ENCODE peak calls at places on chromosomes 6 and 20, in six cellular contexts. Q is A549, J is sigmoid colon, K is K562, R is transverse colon, E is upper lobe of left lung. S is an unnamed sample.

GRCh38 chr6:139124887-139125672 is 9.8 kb upstream of the HECA start:
- DNase-seq in Q (peak; percentile 9), J (peak; percentile 72), K (peak; percentile 36), R (peak; percentile 82), E (no peak), S (peak; percentile 69)

GRCh38 chr6:49366539-49366938 is 96.5 kb downstream of the MMUT start:
- DNase-seq in Q (no peak), J (no peak), K (no peak), R (no peak), E (no peak), S (no peak)

GRCh38 chr6:13357551-13358075 is 29.3 kb upstream of the TBC1D7 start:
- DNase-seq in Q (no peak), J (no peak), K (no peak), R (no peak), E (peak; percentile 56), S (no peak)

GRCh38 chr20:11676618-11677289 is 240.9 kb upstream of the BTBD3 start:
- DNase-seq in Q (peak; percentile 68), J (no peak), K (peak; percentile 25), R (peak; percentile 46), E (no peak), S (no peak)

GRCh38 chr20:21623074-21623780 is 82.2 kb upstream of the PAX1 start:
- DNase-seq in Q (no peak), J (no peak), K (no peak), R (no peak), E (no peak), S (no peak)

GRCh38 chr6:81487489-81487888 is 265.0 kb downstream of the TENT5A start:
- DNase-seq in Q (no peak), J (peak; percentile 63), K (peak; percentile 7), R (peak; percentile 14), E (no peak), S (peak; percentile 46)

GRCh38 chr20:16747291-16747811 is 807 bp upstream of the OTOR start:
- DNase-seq in Q (no peak), J (no peak), K (no peak), R (no peak), E (no peak), S (peak; percentile 31)

GRCh38 chr6:15744824-15745402 is 82.1 kb upstream of the DTNBP1 start:
- DNase-seq in Q (no peak), J (no peak), K (no peak), R (no peak), E (no peak), S (no peak)

GRCh38 chr6:30770164-30770563 is 25.8 kb upstream of the IER3 start:
- DNase-seq in Q (no peak), J (no peak), K (no peak), R (no peak), E (no peak), S (no peak)

GRCh38 chr20:32483351-32484220 is 101.5 kb downstream of the NOL4L start:
- DNase-seq in Q (peak; percentile 55), J (peak; percentile 86), K (no peak), R (peak; percentile 87), E (peak; percentile 95), S (peak; percentile 84)

GRCh38 chr20:9838378-9839295 is at the start of gene PAK5:
- DNase-seq in Q (peak; percentile 56), J (no peak), K (no peak), R (no peak), E (peak; percentile 82), S (peak; percentile 79)

GRCh38 chr6:8192067-8192466 is 89.7 kb upstream of the EEF1E1 start:
- DNase-seq in Q (no peak), J (no peak), K (no peak), R (no peak), E (no peak), S (no peak)

GRCh38 chr20:20412750-20413149 is 44.8 kb downstream of the INSM1 start:
- DNase-seq in Q (no peak), J (no peak), K (no peak), R (no peak), E (no peak), S (no peak)

GRCh38 chr6:113082691-113083090 is 735.6 kb downstream of the RFPL4B start:
- DNase-seq in Q (no peak), J (no peak), K (no peak), R (no peak), E (no peak), S (no peak)

GRCh38 chr6:55659304-55659703 is 80.3 kb upstream of the HMGCLL1 start:
- DNase-seq in Q (no peak), J (no peak), K (no peak), R (no peak), E (no peak), S (no peak)

GRCh38 chr6:144413418-144413817 is 128.3 kb downstream of the UTRN start:
- DNase-seq in Q (no peak), J (no peak), K (no peak), R (peak; percentile 28), E (no peak), S (peak; percentile 32)

GRCh38 chr6:8814440-8815000 is 379.2 kb upstream of the SLC35B3 start:
- DNase-seq in Q (no peak), J (no peak), K (no peak), R (no peak), E (no peak), S (no peak)

GRCh38 chr6:704037-704436 is 11.1 kb upstream of the EXOC2 start:
- DNase-seq in Q (no peak), J (no peak), K (peak; percentile 29), R (no peak), E (no peak), S (no peak)

DNA sequence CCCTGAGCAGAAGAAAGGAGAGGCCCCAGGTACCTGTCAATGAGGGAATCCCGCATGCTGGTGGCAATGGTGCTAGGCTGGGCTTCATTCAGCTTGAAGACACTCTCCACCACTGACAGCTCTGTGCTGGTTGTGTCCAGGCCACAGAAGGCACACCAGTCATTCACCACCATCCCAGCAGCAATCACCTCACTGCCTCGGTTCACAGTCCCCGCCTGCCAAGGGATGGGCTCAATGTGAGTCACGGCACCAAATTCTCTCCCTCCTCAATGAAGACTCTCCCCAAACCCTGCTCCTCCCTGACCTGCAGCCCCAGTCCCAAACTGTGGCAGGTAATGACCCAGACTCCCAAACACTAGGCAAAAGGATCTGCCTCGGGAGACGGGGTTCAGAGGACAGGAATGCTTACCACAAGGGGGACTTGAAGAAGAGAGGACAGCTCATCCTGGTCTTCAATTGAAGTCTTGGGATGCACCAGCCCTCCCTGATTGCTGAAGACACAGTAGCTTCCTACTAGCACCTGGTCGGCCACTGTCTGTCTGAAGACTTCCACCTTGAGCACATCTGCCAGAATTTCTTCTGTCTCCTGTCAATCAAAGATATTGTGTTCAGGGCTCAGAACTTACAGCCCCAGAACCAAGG is 1.7 kb upstream of the MMP24OS start:
- DNase-seq in Q (no peak), J (no peak), K (no peak), R (no peak), E (no peak), S (no peak)
- H3K27ac ChIP-seq in Q (no peak overlapping the region), J (no peak overlapping the region), K (no peak overlapping the region), R (no peak overlapping the region), E (no peak overlapping the region), S (peak overlapping the region; percentile 98)

GRCh38 chr20:25196701-25197120 is 1.2 kb downstream of the ENTPD6 start:
- DNase-seq in Q (peak; percentile 41), J (no peak), K (no peak), R (no peak), E (no peak), S (no peak)

GRCh38 chr20:25194333-25194972 is 1.1 kb upstream of the ENTPD6 start:
- DNase-seq in Q (no peak), J (no peak), K (no peak), R (no peak), E (peak; percentile 80), S (no peak)

GRCh38 chr20:25195962-25196700 is 619 bp downstream of the ENTPD6 start:
- DNase-seq in Q (peak; percentile 29), J (no peak), K (no peak), R (peak; percentile 87), E (no peak), S (peak; percentile 62)

GRCh38 chr20:25197173-25197869 is 1.8 kb downstream of the ENTPD6 start:
- DNase-seq in Q (no peak), J (no peak), K (no peak), R (peak; percentile 53), E (no peak), S (no peak)

GRCh38 chr20:25195014-25195961 is at the start of gene ENTPD6:
- DNase-seq in Q (peak; percentile 98), J (peak; percentile 97), K (peak; percentile 98), R (peak; percentile 96), E (peak; percentile 99), S (peak; percentile 94)
- TF ChIP-seq EP300 in Q (no peak), J (no peak), K (no peak), R (no peak), E (peak; percentile 18), S (no peak)

GRCh38 chr6:2857580-2858337 is 16.1 kb upstream of the SERPINB1 start:
- DNase-seq in Q (peak; percentile 57), J (no peak), K (peak; percentile 79), R (peak; percentile 51), E (peak; percentile 88), S (no peak)
- TF ChIP-seq POLR2A in Q (no peak), J (no peak), K (peak; percentile 78), R (no peak), E (no peak), S (no peak)

GRCh38 chr6:77535172-77535571 is 71.9 kb upstream of the HTR1B start:
- DNase-seq in Q (no peak), J (no peak), K (no peak), R (no peak), E (no peak), S (no peak)

GRCh38 chr6:77536701-77537100 is 73.4 kb upstream of the HTR1B start:
- DNase-seq in Q (no peak), J (no peak), K (no peak), R (no peak), E (no peak), S (no peak)
- H3K27ac ChIP-seq in Q (no peak overlapping the region), J (no peak overlapping the region), K (no peak overlapping the region), R (no peak overlapping the region), E (no peak overlapping the region), S (no peak overlapping the region)

S was measured in stomach.